ENCODE peak calls at places on chromosome 21, in eight cellular contexts. B is Kasumi-1, F is fibroblast of the conjunctiva, L is ELR, V is AG08396, I is HT-29, R is right cardiac atrium, E is trophoblast cell. T is an unnamed sample.
A peak's percentile ranks its signal among the peaks of the same experiment; 100 is the strongest.

GRCh38 chr21:22965455-22966125 is 1967.4 kb downstream of the NCAM2 start:
- DNase-seq in I (no peak), V (no peak), E (no peak), L (peak; percentile 53), R (no peak), F (no peak), B (no peak), T (no peak)

GRCh38 chr21:41410361-41410760 is 15.7 kb upstream of the MX1 start:
- DNase-seq in B (no peak), I (no peak), R (no peak), V (no peak), E (no peak), L (no peak), F (no peak), T (no peak)

GRCh38 chr21:35988396-35989140 is 71.8 kb downstream of the SETD4 start:
- DNase-seq in V (no peak), E (no peak), L (no peak), B (peak; percentile 80), F (no peak), R (no peak), I (no peak), T (no peak)

GRCh38 chr21:38765056-38765455 is 40.7 kb upstream of the ETS2 start:
- DNase-seq in I (no peak), B (no peak), V (no peak), L (no peak), F (no peak), E (no peak), R (no peak), T (no peak)

GRCh38 chr21:30415993-30416392 is 9.7 kb downstream of the KRTAP13-3 start:
- DNase-seq in B (no peak), F (no peak), V (no peak), R (no peak), E (no peak), L (no peak), I (no peak), T (no peak)

GRCh38 chr21:34185051-34185750 is 111.8 kb downstream of the MRPS6 start:
- DNase-seq in V (no peak), E (no peak), L (no peak), R (no peak), F (no peak), B (no peak), I (no peak), T (peak; percentile 52)

GRCh38 chr21:45817345-45817744 is 164.2 kb upstream of the COL6A1 start:
- DNase-seq in V (no peak), I (no peak), L (no peak), F (no peak), B (no peak), R (no peak), E (no peak), T (no peak)

GRCh38 chr21:17048974-17049373 is 463.9 kb upstream of the CXADR start:
- DNase-seq in F (no peak), B (no peak), L (no peak), E (no peak), V (no peak), R (no peak), I (no peak), T (no peak)

GRCh38 chr21:39690454-39690853 is 54.5 kb upstream of the IGSF5 start:
- DNase-seq in I (no peak), V (no peak), L (no peak), R (no peak), B (no peak), F (no peak), E (no peak), T (no peak)

GRCh38 chr21:38985423-38986378 is 180.0 kb downstream of the ETS2 start:
- DNase-seq in V (peak; percentile 91), R (peak; percentile 70), E (no peak), I (no peak), B (peak; percentile 95), F (peak; percentile 97), L (peak; percentile 26), T (no peak)

GRCh38 chr21:16388911-16389515 is 659.2 kb downstream of the USP25 start:
- DNase-seq in F (no peak), E (peak; percentile 74), I (no peak), V (no peak), L (no peak), B (no peak), R (no peak), T (no peak)

GRCh38 chr21:39422468-39423241 is 22.9 kb downstream of the LCA5L start:
- DNase-seq in E (no peak), B (peak; percentile 2), I (peak; percentile 3), F (no peak), V (no peak), L (no peak), R (no peak), T (no peak)

GRCh38 chr21:45475004-45475685 is 67.1 kb downstream of the SLC19A1 start:
- DNase-seq in V (no peak), B (no peak), L (no peak), I (no peak), R (no peak), F (no peak), E (no peak), T (no peak)

GRCh38 chr21:46423546-46424061 is 35.1 kb upstream of the DIP2A start:
- DNase-seq in B (no peak), L (no peak), I (no peak), V (no peak), F (no peak), E (no peak), R (no peak), T (no peak)